ENCODE peak calls at places on chromosome 15, in eight cellular contexts. U is esophagus squamous epithelium, W is suprapubic skin, Z is Caco-2, Y is neural crest cell, D is B cell, V is astrocyte of the spinal cord, A is H9. M is an unnamed sample.

GRCh38 chr15:35548435-35548834 is 2.5 kb upstream of the DPH6 start:
- DNase-seq in U (no peak), W (no peak), Z (no peak), Y (no peak), D (no peak), V (no peak), A (peak), M (no peak)

GRCh38 chr15:76987276-76987675 is 7.7 kb upstream of the PSTPIP1 start:
- DNase-seq in U (no peak), W (no peak), Z (no peak), Y (no peak), D (no peak), V (no peak), A (no peak), M (no peak)

GRCh38 chr15:39685999-39686613 is 96.5 kb downstream of the FSIP1 start:
- DNase-seq in U (no peak), W (no peak), Z (peak), Y (peak), D (peak), V (peak), A (no peak), M (no peak)

GRCh38 chr15:82852906-82853635 is 43.6 kb downstream of the WHAMM start:
- DNase-seq in U (no peak), W (peak), Z (no peak), Y (no peak), D (no peak), V (no peak), A (peak), M (no peak)

GRCh38 chr15:95712785-95713184 is 617.7 kb upstream of the NR2F2 start:
- DNase-seq in U (no peak), W (no peak), Z (no peak), Y (no peak), D (no peak), V (peak), A (no peak), M (no peak)

GRCh38 chr15:36888018-36888992 is 212.0 kb downstream of the MEIS2 start:
- DNase-seq in U (no peak), W (no peak), Z (no peak), Y (no peak), D (no peak), V (no peak), A (no peak), M (no peak)

GRCh38 chr15:32677238-32677750 is 35.8 kb downstream of the SCG5 start:
- DNase-seq in U (no peak), W (no peak), Z (no peak), Y (no peak), D (no peak), V (no peak), A (no peak), M (no peak)

GRCh38 chr15:52124270-52124878 is 11.8 kb upstream of the BCL2L10 start:
- DNase-seq in U (no peak), W (no peak), Z (no peak), Y (no peak), D (no peak), V (peak), A (no peak), M (no peak)

GRCh38 chr15:38024293-38025091 is 90.1 kb downstream of the TMCO5A start:
- DNase-seq in U (no peak), W (no peak), Z (no peak), Y (no peak), D (no peak), V (no peak), A (no peak), M (no peak)

GRCh38 chr15:101295607-101296225 is 668 bp upstream of the SNRPA1 start:
- DNase-seq in U (no peak), W (no peak), Z (no peak), Y (no peak), D (no peak), V (peak), A (no peak), M (no peak)

GRCh38 chr15:50652671-50653070 is 33.9 kb downstream of the TRPM7 start:
- DNase-seq in U (no peak), W (no peak), Z (no peak), Y (no peak), D (no peak), V (no peak), A (peak), M (no peak)

GRCh38 chr15:38819343-38819858 is 254.8 kb upstream of the RASGRP1 start:
- DNase-seq in U (no peak), W (no peak), Z (no peak), Y (no peak), D (no peak), V (peak), A (no peak), M (no peak)

GRCh38 chr15:83716605-83717004 is 62.7 kb downstream of the ADAMTSL3 start:
- DNase-seq in U (no peak), W (no peak), Z (no peak), Y (no peak), D (no peak), V (no peak), A (no peak), M (no peak)

GRCh38 chr15:53918180-53919079 is 59.8 kb upstream of the UNC13C start:
- DNase-seq in U (no peak), W (no peak), Z (no peak), Y (no peak), D (no peak), V (no peak), A (no peak), M (no peak)

GRCh38 chr15:51754267-51754666 is 2.9 kb downstream of the TMOD2 start:
- DNase-seq in U (no peak), W (no peak), Z (no peak), Y (no peak), D (no peak), V (no peak), A (no peak), M (no peak)

GRCh38 chr15:77482570-77482969 is 61.9 kb downstream of the HMG20A start:
- DNase-seq in U (no peak), W (no peak), Z (no peak), Y (no peak), D (no peak), V (peak), A (no peak), M (no peak)

GRCh38 chr15:70516408-70517193 is 246.8 kb downstream of the UACA start:
- DNase-seq in U (no peak), W (no peak), Z (no peak), Y (no peak), D (no peak), V (no peak), A (no peak), M (no peak)
- TF ChIP-seq CTCF in U (no peak), W (no peak), Z (no peak), Y (no peak), D (no peak), V (no peak), A (no peak), M (no peak)

GRCh38 chr15:65008989-65009388 is 19.3 kb upstream of the SPG21 start:
- DNase-seq in U (no peak), W (no peak), Z (no peak), Y (no peak), D (peak), V (no peak), A (no peak), M (no peak)
- TF ChIP-seq CTCF in U (no peak), W (no peak), Z (no peak), Y (no peak), D (peak), V (no peak), A (peak), M (no peak)

DNA sequence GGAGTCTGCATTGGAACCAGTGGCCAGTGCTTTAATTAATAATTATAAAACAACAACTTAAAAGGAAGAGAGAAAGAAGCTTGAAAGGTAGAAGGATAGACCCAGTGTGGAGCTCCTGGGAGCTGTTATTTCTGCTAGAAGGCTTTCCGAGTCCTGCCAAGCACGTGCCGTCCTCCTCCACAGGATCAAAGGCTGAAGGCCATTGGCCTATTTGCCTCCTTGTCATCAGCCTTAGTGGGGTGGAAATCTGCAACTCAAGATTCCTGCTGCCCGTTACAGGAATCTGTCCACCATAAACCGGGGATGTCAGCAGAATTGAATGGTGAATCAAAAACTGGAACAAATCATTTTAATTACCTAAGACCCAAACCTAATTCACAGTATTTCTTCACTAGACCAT is 37.0 kb upstream of the KIF23 start:
- DNase-seq in U (no peak), W (no peak), Z (no peak), Y (no peak), D (no peak), V (no peak), A (no peak), M (no peak)
- TF ChIP-seq CTCF in U (no peak), W (no peak), Z (no peak), Y (no peak), D (no peak), V (no peak), A (no peak), M (no peak)

DNA sequence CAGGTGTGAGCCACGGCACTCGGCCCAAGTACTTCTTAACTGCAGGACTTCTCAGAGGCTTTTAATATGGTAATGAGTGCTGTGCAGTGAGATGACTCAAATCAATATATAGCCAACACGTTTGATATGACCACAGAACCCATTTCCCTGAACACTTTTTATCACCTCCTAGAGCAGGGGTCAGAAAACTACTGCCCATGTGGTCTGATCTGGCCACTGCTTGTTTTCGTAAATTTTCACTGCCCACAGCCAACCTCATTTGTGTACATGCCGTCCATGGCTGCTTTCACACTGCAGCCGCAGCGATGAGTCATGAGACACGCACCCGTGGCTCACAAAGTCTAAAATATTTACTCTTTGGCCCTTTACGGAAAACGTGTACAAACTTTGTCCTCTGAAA is 179.2 kb downstream of the RORA start:
- DNase-seq in U (no peak), W (no peak), Z (no peak), Y (no peak), D (no peak), V (peak), A (no peak), M (no peak)
- TF ChIP-seq CTCF in U (no peak), W (no peak), Z (no peak), Y (no peak), D (no peak), V (no peak), A (no peak), M (no peak)

DNA sequence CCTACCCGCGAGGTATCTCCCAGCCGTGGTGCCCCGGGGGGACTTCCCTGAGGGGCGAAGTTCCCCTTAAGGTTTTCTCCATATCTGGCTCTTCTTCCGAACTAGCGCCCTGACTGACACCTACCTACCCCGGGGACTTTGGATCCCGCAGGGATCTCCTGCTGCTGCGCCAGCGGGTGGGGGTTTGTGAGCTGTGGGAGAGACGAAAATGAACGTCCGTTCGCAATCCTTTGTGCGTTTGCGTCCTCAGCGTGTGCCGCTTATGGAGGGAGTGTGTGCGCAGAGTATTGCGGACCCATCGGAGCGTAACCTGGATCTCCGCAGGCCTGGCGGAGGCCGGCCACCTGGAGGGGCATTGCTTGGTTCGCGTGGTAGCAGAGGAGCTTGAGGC is 558 bp downstream of the FBXO22 start:
- DNase-seq in U (no peak), W (no peak), Z (peak), Y (no peak), D (no peak), V (peak), A (peak), M (no peak)
- TF ChIP-seq CTCF in U (no peak), W (no peak), Z (no peak), Y (no peak), D (no peak), V (no peak), A (no peak), M (no peak)

DNA sequence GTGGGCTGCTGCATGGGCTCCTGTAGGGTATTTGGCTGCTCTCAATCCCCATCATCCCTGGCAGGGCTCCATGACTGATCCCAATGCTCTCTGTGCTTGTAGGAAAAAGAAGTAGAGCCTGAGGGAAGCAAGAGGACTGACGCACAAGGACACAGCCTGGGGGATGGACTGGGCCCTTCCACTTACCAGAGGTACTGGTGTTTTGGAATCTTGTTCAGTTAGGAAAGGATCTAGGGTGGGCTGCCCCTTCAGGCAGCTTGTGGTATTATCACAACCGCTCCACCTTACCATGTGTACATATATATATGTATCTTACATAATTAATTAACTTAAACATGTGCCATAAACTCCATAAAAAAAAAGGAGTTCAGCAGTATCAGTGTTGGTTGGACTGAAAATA is 1.3 kb downstream of the SLC28A2 start:
- DNase-seq in U (no peak), W (no peak), Z (no peak), Y (no peak), D (no peak), V (no peak), A (peak), M (no peak)
- TF ChIP-seq CTCF in U (no peak), W (no peak), Z (peak), Y (peak), D (peak), V (peak), A (peak), M (no peak)

M was measured in omental fat pad.